ENCODE peak calls at places on chromosomes 16 and 17, in four cellular contexts. W is LHCN-M2; S is stimulated activated CD8-positive, alpha-beta memory T cell treated with anti-CD3 and anti-CD28 coated beads, Interleukin-7, amount 100 ng/mL, for 24 hours; Q is AG09309. B is an unnamed sample.
A peak's percentile ranks its signal among the peaks of the same experiment; 100 is the strongest.

GRCh38 chr17:50946891-50947843 is 81.0 kb upstream of the TOB1 start:
- DNase-seq in W (no peak), S (no peak), Q (no peak), B (no peak)

GRCh38 chr16:30030011-30030685 is 923 bp downstream of the TLCD3B start:
- DNase-seq in W (no peak), S (no peak), Q (no peak), B (no peak)

GRCh38 chr16:56683424-56684162 is 1.3 kb downstream of the MT1X start:
- DNase-seq in W (no peak), S (no peak), Q (no peak), B (no peak)

GRCh38 chr16:67530013-67530939 is 1.6 kb downstream of the RIPOR1 start:
- DNase-seq in W (peak; percentile 73), S (no peak), Q (no peak), B (peak; percentile 51)

GRCh38 chr16:87854053-87854906 is 15.0 kb downstream of the SLC7A5 start:
- DNase-seq in W (no peak), S (no peak), Q (no peak), B (no peak)

GRCh38 chr17:46901291-46901690 is 21.7 kb upstream of the GOSR2 start:
- DNase-seq in W (no peak), S (no peak), Q (no peak), B (no peak)

GRCh38 chr17:46770818-46771600 is 47.5 kb downstream of the WNT3 start:
- DNase-seq in W (peak; percentile 21), S (no peak), Q (no peak), B (no peak)

GRCh38 chr17:82647593-82648164 is 565 bp downstream of the WDR45B start:
- DNase-seq in W (no peak), S (peak; percentile 14), Q (no peak), B (no peak)

GRCh38 chr17:47987240-47987835 is 16.4 kb downstream of the CDK5RAP3 start:
- DNase-seq in W (no peak), S (no peak), Q (no peak), B (no peak)

GRCh38 chr17:11404877-11405276 is 163.9 kb downstream of the SHISA6 start:
- DNase-seq in W (no peak), S (no peak), Q (no peak), B (no peak)

GRCh38 chr17:17350491-17351355 is 47.5 kb downstream of the NT5M start:
- DNase-seq in W (peak; percentile 51), S (no peak), Q (no peak), B (no peak)

GRCh38 chr16:11328172-11329079 is 16.8 kb upstream of the RMI2 start:
- DNase-seq in W (peak; percentile 91), S (no peak), Q (peak; percentile 80), B (peak; percentile 78)

GRCh38 chr17:57987582-57988300 is at the start of gene VEZF1:
- DNase-seq in W (peak; percentile 70), S (peak; percentile 49), Q (no peak), B (no peak)

GRCh38 chr16:85413713-85414663 is 199.1 kb upstream of the GSE1 start:
- DNase-seq in W (no peak), S (no peak), Q (no peak), B (no peak)

GRCh38 chr17:80187493-80187892 is 17.7 kb downstream of the CARD14 start:
- DNase-seq in W (peak; percentile 12), S (no peak), Q (peak; percentile 1), B (peak; percentile 17)

GRCh38 chr17:58513391-58513912 is 986 bp downstream of the MTMR4 start:
- DNase-seq in W (no peak), S (no peak), Q (no peak), B (no peak)

GRCh38 chr17:36942631-36943125 is 5.4 kb downstream of the LHX1 start:
- DNase-seq in W (no peak), S (no peak), Q (no peak), B (no peak)

GRCh38 chr16:46638947-46639925 is 18.1 kb upstream of the SHCBP1 start:
- DNase-seq in W (peak; percentile 65), S (no peak), Q (no peak), B (peak; percentile 70)

GRCh38 chr16:49621240-49622083 is 234.4 kb downstream of the ZNF423 start:
- DNase-seq in W (no peak), S (no peak), Q (no peak), B (no peak)

GRCh38 chr17:17641621-17642409 is 39.4 kb upstream of the RAI1 start:
- DNase-seq in W (peak; percentile 64), S (peak; percentile 74), Q (peak; percentile 39), B (peak; percentile 59)

GRCh38 chr16:27759301-27759871 is 209.4 kb downstream of the KATNIP start:
- DNase-seq in W (peak; percentile 37), S (no peak), Q (peak; percentile 21), B (peak; percentile 42)

GRCh38 chr17:5514976-5515375 is 28.6 kb downstream of the MIS12 start:
- DNase-seq in W (no peak), S (no peak), Q (no peak), B (no peak)

GRCh38 chr16:69931631-69932030 is 19.5 kb upstream of the CLEC18A start:
- DNase-seq in W (no peak), S (no peak), Q (no peak), B (no peak)

GRCh38 chr16:85417156-85417860 is 195.8 kb upstream of the GSE1 start:
- DNase-seq in W (no peak), S (no peak), Q (no peak), B (no peak)

GRCh38 chr17:69523252-69523861 is 108.9 kb downstream of the MAP2K6 start:
- DNase-seq in W (peak; percentile 49), S (no peak), Q (no peak), B (peak; percentile 42)

GRCh38 chr17:15109608-15110007 is 155.5 kb downstream of the PMP22 start:
- DNase-seq in W (no peak), S (no peak), Q (no peak), B (no peak)

GRCh38 chr16:3065069-3065741 is at the start of gene IL32:
- DNase-seq in W (peak; percentile 67), S (peak; percentile 54), Q (no peak), B (no peak)

GRCh38 chr17:37301288-37301687 is 74.5 kb upstream of the C17orf78 start:
- DNase-seq in W (no peak), S (no peak), Q (no peak), B (no peak)

GRCh38 chr17:27793168-27793905 is 7.0 kb downstream of the NOS2 start:
- DNase-seq in W (no peak), S (no peak), Q (no peak), B (no peak)

GRCh38 chr17:38554430-38555350 is 51.1 kb downstream of the SRCIN1 start:
- DNase-seq in W (no peak), S (no peak), Q (no peak), B (no peak)

GRCh38 chr16:77660311-77660710 is 62.0 kb upstream of the NUDT7 start:
- DNase-seq in W (no peak), S (no peak), Q (peak; percentile 11), B (no peak)

GRCh38 chr16:2244926-2245795 is 6.2 kb downstream of the ECI1 start:
- DNase-seq in W (no peak), S (no peak), Q (no peak), B (no peak)

GRCh38 chr16:50603206-50604064 is 55.2 kb downstream of the NKD1 start:
- DNase-seq in W (peak; percentile 34), S (no peak), Q (no peak), B (no peak)

GRCh38 chr16:77236063-77236511 is 36.9 kb downstream of the SYCE1L start:
- DNase-seq in W (peak; percentile 66), S (peak; percentile 79), Q (peak; percentile 28), B (peak; percentile 51)

B was measured in stromal cell of bone marrow.